ENCODE peak calls at places on chromosomes 3 and 15, in ten cellular contexts. One of them, this sample, is unnamed.

GRCh38 chr15:39323157-39323556 is 257.7 kb upstream of the THBS1 start:
- DNase-seq in psoas muscle: no peak
- DNase-seq in cardiac fibroblast: no peak
- DNase-seq in fibroblast of lung: no peak
- DNase-seq in left ventricle myocardium inferior: no peak
- DNase-seq in RWPE2: no peak
- DNase-seq in GM12878: no peak
- DNase-seq in neural progenitor cell: no peak
- DNase-seq in A549: no peak
- DNase-seq in choroid plexus epithelial cell: no peak
- DNase-seq in this sample: no peak

GRCh38 chr15:58046467-58046866 is 19.0 kb downstream of the ALDH1A2 start:
- DNase-seq in psoas muscle: no peak
- DNase-seq in cardiac fibroblast: peak; percentile 42
- DNase-seq in fibroblast of lung: no peak
- DNase-seq in left ventricle myocardium inferior: no peak
- DNase-seq in RWPE2: no peak
- DNase-seq in GM12878: no peak
- DNase-seq in neural progenitor cell: no peak
- DNase-seq in A549: no peak
- DNase-seq in choroid plexus epithelial cell: no peak
- DNase-seq in this sample: no peak

GRCh38 chr3:144109944-144110343 is 138.3 kb downstream of the DIPK2A start:
- DNase-seq in psoas muscle: no peak
- DNase-seq in cardiac fibroblast: no peak
- DNase-seq in fibroblast of lung: no peak
- DNase-seq in left ventricle myocardium inferior: no peak
- DNase-seq in RWPE2: no peak
- DNase-seq in GM12878: no peak
- DNase-seq in neural progenitor cell: no peak
- DNase-seq in A549: no peak
- DNase-seq in choroid plexus epithelial cell: no peak
- DNase-seq in this sample: peak; percentile 43

GRCh38 chr3:15948403-15948802 is 150.6 kb upstream of the ANKRD28 start:
- DNase-seq in psoas muscle: no peak
- DNase-seq in cardiac fibroblast: no peak
- DNase-seq in fibroblast of lung: no peak
- DNase-seq in left ventricle myocardium inferior: no peak
- DNase-seq in RWPE2: no peak
- DNase-seq in GM12878: no peak
- DNase-seq in neural progenitor cell: no peak
- DNase-seq in A549: no peak
- DNase-seq in choroid plexus epithelial cell: no peak
- DNase-seq in this sample: no peak

GRCh38 chr3:45337839-45338470 is 50.4 kb upstream of the LARS2 start:
- DNase-seq in psoas muscle: no peak
- DNase-seq in cardiac fibroblast: no peak
- DNase-seq in fibroblast of lung: no peak
- DNase-seq in left ventricle myocardium inferior: no peak
- DNase-seq in RWPE2: no peak
- DNase-seq in GM12878: no peak
- DNase-seq in neural progenitor cell: no peak
- DNase-seq in A549: no peak
- DNase-seq in choroid plexus epithelial cell: no peak
- DNase-seq in this sample: no peak

GRCh38 chr15:22949074-22949547 is 31.1 kb downstream of the CYFIP1 start:
- DNase-seq in psoas muscle: peak; percentile 82
- DNase-seq in cardiac fibroblast: peak; percentile 87
- DNase-seq in fibroblast of lung: peak; percentile 59
- DNase-seq in left ventricle myocardium inferior: peak; percentile 83
- DNase-seq in RWPE2: peak; percentile 73
- DNase-seq in GM12878: no peak
- DNase-seq in neural progenitor cell: peak; percentile 83
- DNase-seq in A549: no peak
- DNase-seq in choroid plexus epithelial cell: peak; percentile 69
- DNase-seq in this sample: peak; percentile 55

GRCh38 chr15:79394231-79394630 is 37.9 kb upstream of the MINAR1 start:
- DNase-seq in psoas muscle: no peak
- DNase-seq in cardiac fibroblast: peak; percentile 46
- DNase-seq in fibroblast of lung: peak; percentile 69
- DNase-seq in left ventricle myocardium inferior: no peak
- DNase-seq in RWPE2: no peak
- DNase-seq in GM12878: no peak
- DNase-seq in neural progenitor cell: no peak
- DNase-seq in A549: no peak
- DNase-seq in choroid plexus epithelial cell: peak; percentile 54
- DNase-seq in this sample: no peak

GRCh38 chr3:170038434-170039110 is 777 bp downstream of the GPR160 start:
- DNase-seq in psoas muscle: no peak
- DNase-seq in cardiac fibroblast: no peak
- DNase-seq in fibroblast of lung: no peak
- DNase-seq in left ventricle myocardium inferior: no peak
- DNase-seq in RWPE2: no peak
- DNase-seq in GM12878: no peak
- DNase-seq in neural progenitor cell: peak; percentile 66
- DNase-seq in A549: no peak
- DNase-seq in choroid plexus epithelial cell: no peak
- DNase-seq in this sample: peak; percentile 59

GRCh38 chr3:108414007-108414406 is 96.4 kb downstream of the MYH15 start:
- DNase-seq in psoas muscle: no peak
- DNase-seq in cardiac fibroblast: no peak
- DNase-seq in fibroblast of lung: no peak
- DNase-seq in left ventricle myocardium inferior: no peak
- DNase-seq in RWPE2: no peak
- DNase-seq in GM12878: no peak
- DNase-seq in neural progenitor cell: no peak
- DNase-seq in A549: no peak
- DNase-seq in choroid plexus epithelial cell: no peak
- DNase-seq in this sample: no peak

GRCh38 chr3:59535791-59536221 is 486.0 kb upstream of the CFAP20DC start:
- DNase-seq in psoas muscle: no peak
- DNase-seq in cardiac fibroblast: peak; percentile 45
- DNase-seq in fibroblast of lung: peak; percentile 9
- DNase-seq in left ventricle myocardium inferior: no peak
- DNase-seq in RWPE2: no peak
- DNase-seq in GM12878: no peak
- DNase-seq in neural progenitor cell: no peak
- DNase-seq in A549: no peak
- DNase-seq in choroid plexus epithelial cell: peak; percentile 44
- DNase-seq in this sample: no peak

GRCh38 chr3:11507719-11508118 is 136.0 kb downstream of the VGLL4 start:
- DNase-seq in psoas muscle: no peak
- DNase-seq in cardiac fibroblast: no peak
- DNase-seq in fibroblast of lung: peak; percentile 35
- DNase-seq in left ventricle myocardium inferior: no peak
- DNase-seq in RWPE2: no peak
- DNase-seq in GM12878: no peak
- DNase-seq in neural progenitor cell: no peak
- DNase-seq in A549: no peak
- DNase-seq in choroid plexus epithelial cell: no peak
- DNase-seq in this sample: no peak

GRCh38 chr15:56667517-56667916 is 65.8 kb downstream of the ZNF280D start:
- DNase-seq in psoas muscle: no peak
- DNase-seq in cardiac fibroblast: no peak
- DNase-seq in fibroblast of lung: no peak
- DNase-seq in left ventricle myocardium inferior: no peak
- DNase-seq in RWPE2: no peak
- DNase-seq in GM12878: no peak
- DNase-seq in neural progenitor cell: no peak
- DNase-seq in A549: no peak
- DNase-seq in choroid plexus epithelial cell: no peak
- DNase-seq in this sample: no peak

GRCh38 chr15:27989428-27989827 is 109.7 kb downstream of the OCA2 start:
- DNase-seq in psoas muscle: no peak
- DNase-seq in cardiac fibroblast: no peak
- DNase-seq in fibroblast of lung: no peak
- DNase-seq in left ventricle myocardium inferior: no peak
- DNase-seq in RWPE2: no peak
- DNase-seq in GM12878: no peak
- DNase-seq in neural progenitor cell: no peak
- DNase-seq in A549: no peak
- DNase-seq in choroid plexus epithelial cell: no peak
- DNase-seq in this sample: no peak

DNA sequence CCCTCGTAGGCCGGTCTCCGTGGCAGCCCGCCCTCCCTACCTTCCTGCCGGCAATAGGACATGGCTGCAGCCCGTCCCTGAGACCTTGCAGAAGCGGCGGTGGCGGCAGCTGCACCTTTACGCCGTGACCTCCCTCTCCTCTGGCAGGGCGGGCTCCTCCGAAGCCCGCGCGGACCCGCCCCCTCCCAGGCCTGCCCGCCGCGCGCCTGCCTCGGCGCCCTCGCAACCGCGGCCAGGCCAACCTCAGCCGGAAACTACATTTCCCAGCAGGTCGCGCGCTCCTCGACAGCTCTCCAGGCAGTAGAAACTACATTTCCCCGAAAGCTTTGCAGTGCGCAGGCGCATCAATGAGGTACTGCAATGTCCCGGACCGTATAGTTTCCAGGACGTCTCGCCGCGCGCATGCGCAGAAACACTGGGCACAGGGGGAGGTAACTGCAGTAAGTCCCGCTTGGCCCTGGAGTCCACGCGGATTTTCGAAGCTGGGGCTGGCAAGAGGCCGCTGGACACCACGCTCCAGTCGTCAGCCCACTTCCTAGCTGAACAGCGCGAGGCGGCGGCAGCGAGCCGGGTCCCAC is at the start of the genes CHCHD4 and TMEM43:
- DNase-seq in psoas muscle: peak; percentile 100
- DNase-seq in cardiac fibroblast: peak; percentile 100
- DNase-seq in fibroblast of lung: peak; percentile 99
- DNase-seq in left ventricle myocardium inferior: peak; percentile 100
- DNase-seq in RWPE2: peak; percentile 98
- DNase-seq in GM12878: peak; percentile 95
- DNase-seq in neural progenitor cell: peak; percentile 99
- DNase-seq in A549: peak; percentile 100
- DNase-seq in choroid plexus epithelial cell: peak; percentile 100
- DNase-seq in this sample: peak; percentile 99
- TF ChIP-seq CTCF in psoas muscle: no peak
- TF ChIP-seq CTCF in cardiac fibroblast: no peak
- TF ChIP-seq CTCF in fibroblast of lung: no peak
- TF ChIP-seq CTCF in left ventricle myocardium inferior: no peak
- TF ChIP-seq CTCF in RWPE2: no peak
- TF ChIP-seq CTCF in GM12878: no peak
- TF ChIP-seq CTCF in neural progenitor cell: no peak
- TF ChIP-seq CTCF in A549: no peak
- TF ChIP-seq CTCF in choroid plexus epithelial cell: no peak
- TF ChIP-seq CTCF in this sample: no peak

GRCh38 chr15:66821307-66821706 is 119.3 kb downstream of the SMAD6 start:
- DNase-seq in psoas muscle: no peak
- DNase-seq in cardiac fibroblast: no peak
- DNase-seq in fibroblast of lung: no peak
- DNase-seq in left ventricle myocardium inferior: no peak
- DNase-seq in RWPE2: peak; percentile 43
- DNase-seq in GM12878: no peak
- DNase-seq in neural progenitor cell: no peak
- DNase-seq in A549: no peak
- DNase-seq in choroid plexus epithelial cell: no peak
- DNase-seq in this sample: no peak
- H3K4me3 ChIP-seq in psoas muscle: no peak overlapping the region
- H3K4me3 ChIP-seq in cardiac fibroblast: no peak overlapping the region
- H3K4me3 ChIP-seq in fibroblast of lung: no peak overlapping the region
- H3K4me3 ChIP-seq in left ventricle myocardium inferior: no peak overlapping the region
- H3K4me3 ChIP-seq in RWPE2: no peak overlapping the region
- H3K4me3 ChIP-seq in GM12878: no peak overlapping the region
- H3K4me3 ChIP-seq in neural progenitor cell: no peak overlapping the region
- H3K4me3 ChIP-seq in A549: no peak overlapping the region
- H3K4me3 ChIP-seq in choroid plexus epithelial cell: no peak overlapping the region
- H3K4me3 ChIP-seq in this sample: no peak overlapping the region

GRCh38 chr15:82763361-82764142 is 42.3 kb downstream of the FSD2 start:
- DNase-seq in psoas muscle: peak; percentile 51
- DNase-seq in cardiac fibroblast: no peak
- DNase-seq in fibroblast of lung: no peak
- DNase-seq in left ventricle myocardium inferior: no peak
- DNase-seq in RWPE2: no peak
- DNase-seq in GM12878: no peak
- DNase-seq in neural progenitor cell: no peak
- DNase-seq in A549: no peak
- DNase-seq in choroid plexus epithelial cell: no peak
- DNase-seq in this sample: no peak

GRCh38 chr15:82768414-82769081 is 37.3 kb downstream of the FSD2 start:
- DNase-seq in psoas muscle: peak; percentile 79
- DNase-seq in cardiac fibroblast: no peak
- DNase-seq in fibroblast of lung: peak; percentile 4
- DNase-seq in left ventricle myocardium inferior: no peak
- DNase-seq in RWPE2: no peak
- DNase-seq in GM12878: no peak
- DNase-seq in neural progenitor cell: no peak
- DNase-seq in A549: no peak
- DNase-seq in choroid plexus epithelial cell: peak; percentile 16
- DNase-seq in this sample: no peak

GRCh38 chr15:82767163-82767829 is 38.6 kb downstream of the FSD2 start:
- DNase-seq in psoas muscle: no peak
- DNase-seq in cardiac fibroblast: no peak
- DNase-seq in fibroblast of lung: no peak
- DNase-seq in left ventricle myocardium inferior: no peak
- DNase-seq in RWPE2: no peak
- DNase-seq in GM12878: no peak
- DNase-seq in neural progenitor cell: no peak
- DNase-seq in A549: no peak
- DNase-seq in choroid plexus epithelial cell: no peak
- DNase-seq in this sample: no peak

GRCh38 chr15:82764740-82765139 is 41.1 kb downstream of the FSD2 start:
- DNase-seq in psoas muscle: peak; percentile 51
- DNase-seq in cardiac fibroblast: no peak
- DNase-seq in fibroblast of lung: no peak
- DNase-seq in left ventricle myocardium inferior: no peak
- DNase-seq in RWPE2: no peak
- DNase-seq in GM12878: no peak
- DNase-seq in neural progenitor cell: no peak
- DNase-seq in A549: no peak
- DNase-seq in choroid plexus epithelial cell: no peak
- DNase-seq in this sample: no peak
- TF ChIP-seq CTCF in psoas muscle: no peak
- TF ChIP-seq CTCF in cardiac fibroblast: no peak
- TF ChIP-seq CTCF in fibroblast of lung: no peak
- TF ChIP-seq CTCF in left ventricle myocardium inferior: no peak
- TF ChIP-seq CTCF in RWPE2: no peak
- TF ChIP-seq CTCF in GM12878: no peak
- TF ChIP-seq CTCF in neural progenitor cell: no peak
- TF ChIP-seq CTCF in A549: no peak
- TF ChIP-seq CTCF in choroid plexus epithelial cell: no peak
- TF ChIP-seq CTCF in this sample: no peak

GRCh38 chr15:68794307-68794706 is 26.4 kb downstream of the ANP32A start:
- DNase-seq in psoas muscle: no peak
- DNase-seq in cardiac fibroblast: no peak
- DNase-seq in fibroblast of lung: no peak
- DNase-seq in left ventricle myocardium inferior: no peak
- DNase-seq in RWPE2: no peak
- DNase-seq in GM12878: peak; percentile 32
- DNase-seq in neural progenitor cell: no peak
- DNase-seq in A549: no peak
- DNase-seq in choroid plexus epithelial cell: no peak
- DNase-seq in this sample: peak; percentile 70
- H3K4me3 ChIP-seq in psoas muscle: peak overlapping the region; percentile 26
- H3K4me3 ChIP-seq in cardiac fibroblast: no peak overlapping the region
- H3K4me3 ChIP-seq in fibroblast of lung: no peak overlapping the region
- H3K4me3 ChIP-seq in left ventricle myocardium inferior: peak overlapping the region; percentile 42
- H3K4me3 ChIP-seq in RWPE2: no peak overlapping the region
- H3K4me3 ChIP-seq in GM12878: peak overlapping the region; percentile 60
- H3K4me3 ChIP-seq in neural progenitor cell: no peak overlapping the region
- H3K4me3 ChIP-seq in A549: no peak overlapping the region
- H3K4me3 ChIP-seq in choroid plexus epithelial cell: no peak overlapping the region
- H3K4me3 ChIP-seq in this sample: peak overlapping the region; percentile 4

This sample was measured in GM12865.